ENCODE peak calls at places on chromosome 11, in nine cellular contexts. H is chondrocyte; O is activated gamma-delta T cell treated with Interleukin-2 at 50 U/mL for 16 hours; Q is Calu3; T is GDM1; J is epithelial cell of esophagus; M is IMR-90; B is left ventricle myocardium superior; I is activated CD4-positive, alpha-beta T cell treated with anti-CD3 and anti-CD28 coated beads for 48 hours. A is an unnamed sample.

GRCh38 chr11:6229911-6230310 is 4.5 kb downstream of the FHIP1B start:
- DNase-seq in H (no peak), O (peak; percentile 25), Q (peak; percentile 18), T (no peak), J (no peak), M (no peak), B (no peak), I (no peak), A (no peak)

GRCh38 chr11:126185200-126186030 is 26.0 kb downstream of the RPUSD4 start:
- DNase-seq in H (no peak), O (no peak), Q (no peak), T (no peak), J (no peak), M (no peak), B (no peak), I (no peak), A (no peak)

GRCh38 chr11:10628506-10629236 is 60.2 kb upstream of the LYVE1 start:
- DNase-seq in H (no peak), O (no peak), Q (no peak), T (no peak), J (no peak), M (no peak), B (no peak), I (peak; percentile 23), A (no peak)

GRCh38 chr11:134124660-134125451 is 56.0 kb downstream of the JAM3 start:
- DNase-seq in H (peak; percentile 93), O (no peak), Q (peak; percentile 34), T (no peak), J (no peak), M (peak; percentile 66), B (peak; percentile 79), I (peak; percentile 24), A (no peak)

GRCh38 chr11:64152841-64153691 is 12.8 kb downstream of the MACROD1 start:
- DNase-seq in H (no peak), O (peak; percentile 66), Q (peak; percentile 80), T (peak; percentile 45), J (peak; percentile 38), M (peak; percentile 20), B (peak; percentile 85), I (peak; percentile 78), A (no peak)

GRCh38 chr11:73625690-73626318 is 20.6 kb upstream of the PLEKHB1 start:
- DNase-seq in H (no peak), O (peak; percentile 67), Q (peak; percentile 84), T (peak; percentile 25), J (peak; percentile 79), M (peak; percentile 59), B (peak; percentile 71), I (peak; percentile 76), A (no peak)

GRCh38 chr11:15565846-15566245 is 451.1 kb downstream of the INSC start:
- DNase-seq in H (no peak), O (no peak), Q (no peak), T (no peak), J (no peak), M (no peak), B (no peak), I (no peak), A (no peak)

GRCh38 chr11:76657824-76658170 is 12.8 kb downstream of the LRRC32 start:
- DNase-seq in H (no peak), O (no peak), Q (no peak), T (no peak), J (no peak), M (no peak), B (no peak), I (no peak), A (no peak)

GRCh38 chr11:69650081-69650831 is 9.3 kb downstream of the CCND1 start:
- DNase-seq in H (peak; percentile 89), O (no peak), Q (no peak), T (no peak), J (no peak), M (no peak), B (no peak), I (no peak), A (no peak)

GRCh38 chr11:96424693-96425092 is 34.9 kb downstream of the JRKL start:
- DNase-seq in H (no peak), O (no peak), Q (no peak), T (no peak), J (peak; percentile 21), M (peak; percentile 44), B (no peak), I (no peak), A (no peak)